ENCODE peak calls at places on chromosomes 3 and 15, in five cellular contexts. M is astrocyte, N is endothelial cell, Z is RWPE1, P is body of pancreas. K is an unnamed sample.

GRCh38 chr3:161325059-161325458 is 46.3 kb downstream of the SPTSSB start:
- DNase-seq in M (no peak), N (no peak), Z (no peak), P (no peak), K (no peak)

GRCh38 chr3:23198801-23199200 is 4.3 kb upstream of the UBE2E2 start:
- DNase-seq in M (peak), N (no peak), Z (no peak), P (no peak), K (no peak)

GRCh38 chr15:41828747-41829270 is 917 bp downstream of the JMJD7 start:
- DNase-seq in M (peak), N (no peak), Z (no peak), P (no peak), K (no peak)

GRCh38 chr15:35697549-35698299 is 151.8 kb upstream of the DPH6 start:
- DNase-seq in M (peak), N (peak), Z (peak), P (no peak), K (peak)

GRCh38 chr3:29415824-29416223 is 135.0 kb downstream of the RBMS3 start:
- DNase-seq in M (peak), N (no peak), Z (no peak), P (no peak), K (no peak)

GRCh38 chr15:64068133-64068532 is 21.8 kb upstream of the DAPK2 start:
- DNase-seq in M (no peak), N (no peak), Z (no peak), P (no peak), K (no peak)

GRCh38 chr3:105334138-105334882 is 32.4 kb upstream of the ALCAM start:
- DNase-seq in M (peak), N (no peak), Z (no peak), P (no peak), K (no peak)

GRCh38 chr15:62877276-62877857 is 165.2 kb upstream of the TPM1 start:
- DNase-seq in M (no peak), N (no peak), Z (no peak), P (peak), K (no peak)

GRCh38 chr3:186930639-186931486 is 537 bp downstream of the ST6GAL1 start:
- DNase-seq in M (peak), N (peak), Z (no peak), P (peak), K (no peak)

GRCh38 chr15:98951493-98952320 is 55.9 kb downstream of the PGPEP1L start:
- DNase-seq in M (no peak), N (no peak), Z (no peak), P (peak), K (no peak)

GRCh38 chr3:74546426-74546825 is 68.0 kb downstream of the CNTN3 start:
- DNase-seq in M (peak), N (no peak), Z (no peak), P (no peak), K (no peak)

GRCh38 chr15:36347272-36347864 is 232.1 kb upstream of the CDIN1 start:
- DNase-seq in M (no peak), N (no peak), Z (peak), P (no peak), K (no peak)

GRCh38 chr3:48938689-48939088 is 20.0 kb downstream of the ARIH2 start:
- DNase-seq in M (no peak), N (no peak), Z (no peak), P (no peak), K (no peak)

GRCh38 chr3:18715208-18715607 is 290.1 kb upstream of the SATB1 start:
- DNase-seq in M (no peak), N (no peak), Z (no peak), P (no peak), K (no peak)

GRCh38 chr3:48440590-48440958 is 517 bp downstream of the TMA7 start:
- DNase-seq in M (no peak), N (peak), Z (no peak), P (no peak), K (no peak)

GRCh38 chr15:101295607-101296225 is 668 bp upstream of the SNRPA1 start:
- DNase-seq in M (peak), N (no peak), Z (peak), P (no peak), K (no peak)

GRCh38 chr3:169264711-169265110 is 398.8 kb downstream of the MECOM start:
- DNase-seq in M (peak), N (no peak), Z (peak), P (peak), K (no peak)

GRCh38 chr3:84194032-84194431 is 764.8 kb upstream of the CADM2 start:
- DNase-seq in M (no peak), N (no peak), Z (peak), P (no peak), K (no peak)

GRCh38 chr3:105691633-105692032 is 177.2 kb downstream of the CBLB start:
- DNase-seq in M (no peak), N (no peak), Z (no peak), P (no peak), K (no peak)

GRCh38 chr3:136778865-136779264 is 26.7 kb upstream of the STAG1 start:
- DNase-seq in M (peak), N (no peak), Z (no peak), P (no peak), K (no peak)

GRCh38 chr3:161420746-161421145 is 49.4 kb upstream of the SPTSSB start:
- DNase-seq in M (peak), N (peak), Z (peak), P (no peak), K (no peak)

GRCh38 chr15:31262901-31263671 is 63.5 kb upstream of the KLF13 start:
- DNase-seq in M (peak), N (no peak), Z (peak), P (no peak), K (peak)

GRCh38 chr15:45169608-45170480 is 17.9 kb downstream of the SHF start:
- DNase-seq in M (no peak), N (no peak), Z (no peak), P (no peak), K (no peak)

DNA sequence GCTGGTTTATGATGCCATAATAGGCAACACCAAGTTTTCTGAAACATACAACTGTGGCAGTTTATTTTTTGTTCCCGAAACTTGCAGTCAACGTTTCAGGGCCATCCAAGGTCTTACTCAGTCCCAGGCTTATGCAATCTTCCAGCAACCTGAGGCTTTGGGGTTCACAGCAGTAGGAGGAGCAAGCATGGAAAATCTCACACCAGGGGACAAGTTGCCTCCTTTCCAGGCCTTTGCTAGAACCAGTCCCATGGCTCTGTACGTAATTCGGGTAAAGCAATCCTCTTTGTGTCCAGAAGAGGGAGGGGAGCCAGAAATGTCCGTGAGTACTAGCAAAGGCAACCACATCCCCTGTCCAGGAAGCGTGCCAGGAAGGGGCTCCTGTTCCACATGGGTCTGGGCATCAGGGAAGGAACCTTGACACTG is 4.7 kb upstream of the FAM240A start:
- DNase-seq in M (no peak), N (peak), Z (no peak), P (no peak), K (no peak)
- TF ChIP-seq CTCF in M (peak), N (peak), Z (no peak), P (no peak), K (no peak)

DNA sequence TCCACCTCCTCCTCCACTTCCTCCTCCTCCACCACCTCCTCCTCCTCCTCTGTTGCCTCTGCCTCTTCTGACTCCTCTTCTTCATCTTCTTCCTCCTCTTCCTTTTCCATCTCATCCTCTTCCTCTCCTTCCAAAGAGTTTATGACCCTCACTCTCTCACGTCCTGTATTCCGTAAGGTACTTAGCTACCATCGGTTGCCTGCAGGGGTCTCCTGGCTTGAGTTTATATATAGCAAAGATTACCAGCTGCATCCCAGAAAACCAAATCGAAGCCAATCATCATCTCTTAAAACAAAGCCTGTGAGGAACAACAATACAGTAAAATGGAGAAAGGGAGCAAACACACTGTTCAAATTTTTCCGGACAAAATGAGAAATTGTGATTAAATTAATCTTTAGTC is 317.4 kb downstream of the C3orf38 start:
- DNase-seq in M (no peak), N (no peak), Z (no peak), P (no peak), K (no peak)
- TF ChIP-seq CTCF in M (no peak), N (no peak), Z (no peak), P (no peak), K (no peak)

DNA sequence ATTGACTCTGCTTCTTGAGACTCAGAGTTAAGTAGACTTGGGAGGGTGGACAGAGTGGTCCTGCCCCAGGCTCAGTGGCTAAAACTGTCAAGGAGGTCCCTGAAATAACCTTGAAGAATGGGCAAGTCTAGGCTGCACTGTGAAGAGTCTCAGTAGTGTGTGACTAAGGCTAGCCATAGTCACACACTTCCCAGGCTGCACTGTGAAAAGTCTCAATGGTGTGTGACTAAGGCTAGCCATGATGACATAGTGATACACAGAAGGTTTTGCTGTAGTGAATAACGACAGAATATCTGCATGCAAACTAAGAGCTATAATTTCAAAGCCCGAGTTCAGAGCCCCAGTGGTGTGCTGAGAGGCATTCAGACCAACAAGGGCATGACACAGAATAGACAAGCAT is 72.5 kb upstream of the BBX start:
- DNase-seq in M (peak), N (no peak), Z (no peak), P (no peak), K (no peak)
- TF ChIP-seq CTCF in M (no peak), N (no peak), Z (no peak), P (no peak), K (no peak)

DNA sequence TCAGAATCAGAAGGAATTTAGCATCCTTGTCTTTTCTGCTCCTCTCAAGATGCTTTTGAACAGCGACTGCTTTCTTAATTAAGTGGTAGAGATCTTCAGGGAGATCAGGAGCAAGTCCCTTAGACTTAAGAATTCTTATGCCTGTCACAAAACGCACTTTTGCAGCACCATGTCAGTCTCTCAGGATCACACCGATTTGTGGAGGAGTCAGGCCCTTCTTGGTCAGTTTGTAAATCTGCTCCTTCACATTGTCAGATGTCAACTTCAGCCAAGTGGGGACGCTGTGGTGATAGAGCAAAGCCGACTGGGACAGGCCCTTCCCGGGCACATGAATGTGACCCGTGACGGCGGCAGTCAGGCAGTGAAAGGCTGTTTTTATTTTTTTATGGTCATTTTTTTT is 35.7 kb upstream of the MYZAP start:
- DNase-seq in M (no peak), N (no peak), Z (no peak), P (no peak), K (no peak)
- TF ChIP-seq CTCF in M (no peak), N (no peak), Z (no peak), P (no peak), K (no peak)

DNA sequence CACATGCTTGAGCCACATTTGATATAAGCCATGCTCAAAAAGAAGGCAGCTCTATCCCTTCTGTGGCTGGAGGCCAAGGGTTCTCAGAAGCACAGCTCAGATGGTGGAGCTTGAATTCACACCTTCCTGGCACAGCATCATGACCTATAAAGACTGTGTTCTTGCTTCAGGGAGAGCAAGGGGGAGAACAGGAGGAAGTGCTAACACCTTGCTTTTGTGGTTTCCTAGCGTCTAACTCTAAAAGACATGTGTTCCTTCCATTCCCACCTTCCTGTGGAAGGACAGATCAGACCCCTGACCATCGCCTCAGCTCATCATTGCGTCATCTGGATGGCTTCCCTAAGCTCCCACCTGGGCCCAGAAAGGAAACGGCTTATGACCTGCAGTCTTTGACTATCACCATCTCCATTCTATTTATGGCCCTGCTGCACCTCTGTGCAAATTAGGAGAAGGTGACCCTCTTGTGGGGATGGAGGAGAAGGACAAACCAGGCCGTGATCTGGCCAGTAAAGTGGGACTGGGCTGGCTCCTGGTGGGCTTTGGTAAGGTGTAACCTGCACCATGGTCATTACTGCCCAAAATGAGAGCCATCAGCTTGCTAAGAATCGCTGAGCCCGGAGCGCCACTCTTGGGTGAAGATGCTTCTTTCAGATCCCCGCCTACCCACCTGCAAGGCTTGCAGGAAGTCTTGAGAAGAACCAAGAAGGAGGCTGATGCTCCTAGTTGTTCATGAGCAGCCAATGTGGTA is 128.5 kb downstream of the SERPINI1 start:
- DNase-seq in M (no peak), N (no peak), Z (no peak), P (no peak), K (no peak)
- TF ChIP-seq CTCF in M (no peak), N (no peak), Z (no peak), P (no peak), K (no peak)

DNA sequence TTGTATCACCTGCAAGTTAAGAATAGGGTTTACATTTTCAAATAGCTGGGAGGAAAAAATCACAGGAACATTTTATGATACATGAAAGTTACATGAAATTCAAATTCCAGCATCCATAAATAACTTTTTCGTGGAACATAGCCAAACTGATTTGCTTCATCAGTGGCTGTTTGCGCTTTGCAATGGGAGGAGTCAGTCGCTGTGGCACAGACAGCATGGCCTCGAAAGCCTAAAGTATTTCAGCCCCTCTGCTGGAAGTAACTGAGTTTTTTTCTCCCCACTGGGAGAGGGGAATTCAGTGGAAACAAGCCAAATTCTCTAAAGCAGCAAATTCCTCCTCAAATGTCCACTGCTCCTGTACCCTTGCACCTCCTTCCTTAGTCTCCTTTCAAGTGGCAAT is 271.9 kb downstream of the SUCLG2 start:
- DNase-seq in M (no peak), N (no peak), Z (no peak), P (no peak), K (no peak)
- TF ChIP-seq CTCF in M (no peak), N (no peak), Z (no peak), P (no peak), K (no peak)

GRCh38 chr15:58555168-58556027 is 123.6 kb downstream of the LIPC start:
- DNase-seq in M (no peak), N (no peak), Z (no peak), P (no peak), K (no peak)
- TF ChIP-seq CTCF in M (no peak), N (no peak), Z (no peak), P (no peak), K (peak)

DNA sequence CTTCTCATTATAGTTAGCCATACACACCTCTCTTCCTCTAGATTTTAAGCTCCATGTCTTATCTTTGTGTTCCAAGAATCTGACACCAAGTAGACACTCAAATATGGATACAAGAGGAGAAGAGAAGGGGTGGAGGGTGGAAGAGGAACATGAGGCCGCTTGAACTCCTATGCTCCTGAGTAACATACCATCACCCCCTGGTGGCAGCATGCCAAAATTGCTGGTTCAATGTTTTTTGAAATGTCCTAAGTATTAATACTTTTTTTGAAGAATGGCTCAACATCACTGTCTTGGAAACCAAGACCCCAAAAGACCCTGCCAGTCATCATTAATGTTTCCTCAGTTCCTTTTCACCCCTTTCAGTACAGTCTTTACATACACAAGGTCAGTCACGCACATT is 71.8 kb upstream of the HACD2 start:
- DNase-seq in M (no peak), N (no peak), Z (no peak), P (no peak), K (no peak)
- TF ChIP-seq CTCF in M (peak), N (peak), Z (no peak), P (no peak), K (peak)

DNA sequence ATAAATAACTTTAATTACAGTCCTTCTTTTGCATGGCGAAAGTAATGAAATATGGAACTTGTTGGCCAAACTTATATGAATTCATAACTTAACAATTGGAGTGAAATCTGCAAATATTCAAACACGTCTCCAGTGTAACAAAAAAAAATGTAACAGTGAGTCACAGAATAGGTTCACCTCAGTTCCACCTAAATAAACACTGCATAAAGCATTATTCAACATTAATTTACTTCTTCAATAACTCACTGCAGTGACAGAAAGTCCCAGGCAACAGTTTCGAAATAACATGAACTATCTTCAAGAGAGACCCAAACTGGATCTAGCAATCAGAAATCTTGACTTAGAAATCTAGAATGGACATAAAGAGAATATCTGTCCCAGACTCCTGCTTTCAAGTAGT is 75.6 kb downstream of the GMNC start:
- DNase-seq in M (no peak), N (no peak), Z (no peak), P (no peak), K (no peak)
- TF ChIP-seq CTCF in M (no peak), N (no peak), Z (no peak), P (no peak), K (no peak)

DNA sequence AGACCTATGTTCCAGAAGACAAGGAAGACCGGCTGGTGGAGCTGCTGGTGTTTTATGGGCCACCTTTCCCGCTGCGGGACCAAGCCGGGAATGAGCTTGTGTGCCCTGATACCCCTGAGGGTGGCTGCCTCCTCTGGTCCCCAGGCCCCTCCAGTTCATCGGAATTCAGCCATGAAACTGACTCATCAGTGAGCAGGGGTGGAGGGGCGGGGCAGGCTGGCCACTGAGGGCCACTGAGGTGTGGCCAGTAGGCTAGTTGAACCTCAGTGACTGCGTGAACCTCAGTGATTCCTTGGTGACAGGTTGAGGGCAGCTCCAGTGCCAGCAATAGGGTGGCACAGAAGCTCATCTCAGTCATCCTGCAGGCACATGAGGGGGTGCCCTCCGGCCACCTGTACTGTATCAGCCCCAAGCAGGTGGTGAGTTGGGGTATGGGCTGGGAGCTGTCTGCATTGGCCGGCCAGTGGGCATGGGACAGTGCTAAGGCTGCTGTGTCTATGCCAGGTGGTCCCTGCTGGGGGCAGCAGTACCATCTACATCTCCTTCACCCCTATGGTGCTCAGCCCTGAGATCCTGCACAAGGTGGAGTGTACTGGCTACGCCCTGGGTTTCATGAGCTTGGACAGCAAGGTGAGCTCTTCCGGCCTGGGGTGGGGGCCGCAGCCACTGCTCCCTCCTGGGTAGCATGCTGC is 20.3 kb downstream of the ACAA1 start:
- DNase-seq in M (no peak), N (no peak), Z (no peak), P (peak), K (no peak)
- TF ChIP-seq CTCF in M (no peak), N (no peak), Z (no peak), P (no peak), K (no peak)

K was measured in kidney epithelial cell.